ENCODE peak calls at places on chromosomes 7 and 10, in seven cellular contexts. G is mesendoderm, S is H1, J is H9, Z is IMR-90, N is trophoblast cell, K is mesenchymal stem cell. A is an unnamed sample.

GRCh38 chr7:100132697-100133137 is 6.0 kb downstream of the MBLAC1 start:
- DNase-seq in G (peak), S (no peak), J (peak), Z (peak), N (peak), K (peak), A (no peak)

GRCh38 chr7:30846378-30846777 is 65.3 kb upstream of the AQP1 start:
- DNase-seq in G (no peak), S (no peak), J (no peak), Z (no peak), N (no peak), K (no peak), A (no peak)

GRCh38 chr10:95395947-95396449 is 105.2 kb upstream of the PDLIM1 start:
- DNase-seq in G (no peak), S (no peak), J (no peak), Z (no peak), N (no peak), K (no peak), A (no peak)

GRCh38 chr10:132674311-132674710 is 111.6 kb downstream of the NKX6-2 start:
- DNase-seq in G (no peak), S (no peak), J (peak), Z (no peak), N (no peak), K (no peak), A (no peak)

GRCh38 chr7:27501001-27501400 is 161.7 kb downstream of the HIBADH start:
- DNase-seq in G (peak), S (no peak), J (no peak), Z (no peak), N (no peak), K (no peak), A (no peak)

GRCh38 chr10:19964625-19965024 is 148.4 kb downstream of the PLXDC2 start:
- DNase-seq in G (peak), S (no peak), J (no peak), Z (no peak), N (no peak), K (no peak), A (no peak)

GRCh38 chr10:79155301-79156081 is 86.7 kb downstream of the ZMIZ1 start:
- DNase-seq in G (peak), S (no peak), J (no peak), Z (peak), N (no peak), K (peak), A (no peak)

GRCh38 chr10:95458014-95458413 is 103.2 kb downstream of the SORBS1 start:
- DNase-seq in G (no peak), S (no peak), J (no peak), Z (no peak), N (no peak), K (no peak), A (no peak)

GRCh38 chr10:33473688-33474087 is 139.2 kb upstream of the NRP1 start:
- DNase-seq in G (no peak), S (no peak), J (no peak), Z (no peak), N (no peak), K (no peak), A (no peak)

GRCh38 chr7:22016547-22016946 is 70.8 kb upstream of the CDCA7L start:
- DNase-seq in G (no peak), S (no peak), J (no peak), Z (no peak), N (no peak), K (no peak), A (no peak)

GRCh38 chr10:13956826-13957225 is 370.1 kb downstream of the PRPF18 start:
- DNase-seq in G (peak), S (no peak), J (no peak), Z (peak), N (peak), K (peak), A (no peak)

GRCh38 chr7:29926761-29927160 is 62.8 kb downstream of the SCRN1 start:
- DNase-seq in G (no peak), S (no peak), J (no peak), Z (no peak), N (no peak), K (no peak), A (no peak)

GRCh38 chr7:55370001-55370400 is 4.9 kb downstream of the LANCL2 start:
- DNase-seq in G (no peak), S (no peak), J (no peak), Z (peak), N (no peak), K (peak), A (no peak)

GRCh38 chr10:119243967-119244366 is 36.6 kb downstream of the GRK5 start:
- DNase-seq in G (no peak), S (no peak), J (no peak), Z (no peak), N (no peak), K (no peak), A (no peak)

GRCh38 chr7:111595780-111596179 is 33.5 kb upstream of the IMMP2L start:
- DNase-seq in G (no peak), S (no peak), J (no peak), Z (no peak), N (no peak), K (no peak), A (no peak)

GRCh38 chr10:95177429-95177828 is 16.6 kb upstream of the ACSM6 start:
- DNase-seq in G (no peak), S (no peak), J (no peak), Z (no peak), N (no peak), K (no peak), A (no peak)

GRCh38 chr7:152050547-152050971 is 25.1 kb downstream of the GALNT11 start:
- DNase-seq in G (peak), S (no peak), J (no peak), Z (peak), N (no peak), K (no peak), A (no peak)

GRCh38 chr7:78315119-78315518 is 516.5 kb downstream of the PHTF2 start:
- DNase-seq in G (no peak), S (no peak), J (no peak), Z (no peak), N (no peak), K (no peak), A (no peak)

GRCh38 chr10:79346388-79347225 is 662 bp upstream of the PPIF start:
- DNase-seq in G (peak), S (no peak), J (peak), Z (no peak), N (no peak), K (no peak), A (no peak)

GRCh38 chr10:133097961-133098360 is 10.2 kb downstream of the ADGRA1 start:
- DNase-seq in G (no peak), S (no peak), J (no peak), Z (no peak), N (no peak), K (no peak), A (no peak)

GRCh38 chr10:72274730-72275350 is 1.1 kb downstream of the DDIT4 start:
- DNase-seq in G (peak), S (no peak), J (peak), Z (peak), N (no peak), K (peak), A (no peak)

GRCh38 chr10:25393621-25394020 is 218.8 kb downstream of the GPR158 start:
- DNase-seq in G (no peak), S (no peak), J (no peak), Z (no peak), N (peak), K (no peak), A (no peak)

GRCh38 chr10:78856421-78856820 is 212.3 kb upstream of the ZMIZ1 start:
- DNase-seq in G (no peak), S (no peak), J (no peak), Z (no peak), N (no peak), K (peak), A (no peak)

GRCh38 chr10:17516376-17516775 is 62.0 kb upstream of the ST8SIA6 start:
- DNase-seq in G (no peak), S (no peak), J (no peak), Z (peak), N (peak), K (peak), A (no peak)

GRCh38 chr10:26214538-26215461 is 1.8 kb upstream of the GAD2 start:
- DNase-seq in G (peak), S (no peak), J (peak), Z (no peak), N (no peak), K (no peak), A (no peak)

GRCh38 chr7:16774986-16775385 is 21.4 kb downstream of the TSPAN13 start:
- DNase-seq in G (no peak), S (no peak), J (no peak), Z (no peak), N (no peak), K (no peak), A (no peak)

GRCh38 chr7:3464900-3465622 is 164.0 kb downstream of the SDK1 start:
- DNase-seq in G (no peak), S (no peak), J (no peak), Z (no peak), N (no peak), K (no peak), A (no peak)

GRCh38 chr7:139709460-139709859 is 68.3 kb downstream of the HIPK2 start:
- DNase-seq in G (no peak), S (no peak), J (no peak), Z (peak), N (no peak), K (peak), A (no peak)

GRCh38 chr7:14385074-14385473 is 395.6 kb upstream of the ETV1 start:
- DNase-seq in G (no peak), S (no peak), J (no peak), Z (peak), N (no peak), K (no peak), A (no peak)

GRCh38 chr7:47485640-47486435 is 96.1 kb downstream of the TNS3 start:
- DNase-seq in G (no peak), S (no peak), J (no peak), Z (peak), N (no peak), K (peak), A (no peak)
- H3K23ac ChIP-seq in G (no peak), S (no peak), J (no peak), Z (peak), N (peak), K (no peak), A (peak)

GRCh38 chr10:124165827-124166226 is 72.4 kb upstream of the CHST15 start:
- DNase-seq in G (no peak), S (no peak), J (no peak), Z (no peak), N (no peak), K (no peak), A (no peak)

GRCh38 chr10:124166431-124167125 is 73.2 kb upstream of the CHST15 start:
- DNase-seq in G (no peak), S (no peak), J (no peak), Z (no peak), N (no peak), K (no peak), A (no peak)

GRCh38 chr10:124171561-124171960 is 78.2 kb upstream of the CHST15 start:
- DNase-seq in G (no peak), S (no peak), J (no peak), Z (no peak), N (no peak), K (no peak), A (no peak)

GRCh38 chr10:124168991-124169826 is 75.8 kb upstream of the CHST15 start:
- DNase-seq in G (no peak), S (no peak), J (peak), Z (no peak), N (no peak), K (no peak), A (no peak)

DNA sequence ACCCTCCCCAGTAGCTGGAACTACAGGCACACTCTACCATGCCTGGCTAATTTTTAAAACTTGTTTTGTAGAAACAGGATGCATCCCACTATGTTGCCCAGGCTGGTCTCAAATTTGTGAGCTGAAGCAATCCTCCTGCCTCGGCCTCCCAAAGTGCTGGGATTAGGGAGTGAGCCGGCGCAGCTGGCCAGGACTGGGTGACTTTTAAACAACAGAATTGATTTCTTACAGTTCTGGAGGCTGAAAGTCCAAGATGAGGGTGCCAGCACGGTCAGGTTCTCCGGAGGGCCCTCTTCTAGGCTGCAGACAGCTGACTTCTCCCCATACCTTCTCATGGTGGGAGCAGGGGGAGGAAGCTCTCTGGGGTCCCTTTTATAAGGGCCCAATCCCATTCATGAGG is 75.2 kb upstream of the CHST15 start:
- DNase-seq in G (no peak), S (no peak), J (no peak), Z (no peak), N (no peak), K (no peak), A (no peak)
- H3K23ac ChIP-seq in G (no peak), S (no peak), J (no peak), Z (no peak), N (no peak), K (no peak), A (no peak)

DNA sequence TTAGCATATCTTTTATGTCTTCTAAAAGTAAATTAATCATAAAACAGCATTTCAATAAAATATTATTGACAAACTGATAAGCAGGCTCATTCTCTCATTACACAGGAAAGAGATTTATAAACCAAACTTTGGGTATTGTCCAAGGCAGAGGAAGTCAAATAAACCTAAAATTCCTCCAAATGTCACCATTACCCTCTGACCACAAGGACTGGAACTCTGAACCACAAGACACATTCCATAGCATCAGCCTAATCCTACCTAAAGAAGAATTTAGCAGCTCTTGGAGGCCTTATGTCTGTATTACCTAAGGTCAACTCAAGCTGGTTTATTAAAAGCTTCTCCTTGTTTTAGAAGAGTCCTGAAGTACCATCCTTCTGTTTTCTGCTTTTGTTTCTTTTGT is 82.4 kb upstream of the SLC13A1 start:
- DNase-seq in G (peak), S (no peak), J (no peak), Z (no peak), N (no peak), K (peak), A (no peak)
- H3K23ac ChIP-seq in G (no peak), S (no peak), J (no peak), Z (no peak), N (no peak), K (no peak), A (no peak)

DNA sequence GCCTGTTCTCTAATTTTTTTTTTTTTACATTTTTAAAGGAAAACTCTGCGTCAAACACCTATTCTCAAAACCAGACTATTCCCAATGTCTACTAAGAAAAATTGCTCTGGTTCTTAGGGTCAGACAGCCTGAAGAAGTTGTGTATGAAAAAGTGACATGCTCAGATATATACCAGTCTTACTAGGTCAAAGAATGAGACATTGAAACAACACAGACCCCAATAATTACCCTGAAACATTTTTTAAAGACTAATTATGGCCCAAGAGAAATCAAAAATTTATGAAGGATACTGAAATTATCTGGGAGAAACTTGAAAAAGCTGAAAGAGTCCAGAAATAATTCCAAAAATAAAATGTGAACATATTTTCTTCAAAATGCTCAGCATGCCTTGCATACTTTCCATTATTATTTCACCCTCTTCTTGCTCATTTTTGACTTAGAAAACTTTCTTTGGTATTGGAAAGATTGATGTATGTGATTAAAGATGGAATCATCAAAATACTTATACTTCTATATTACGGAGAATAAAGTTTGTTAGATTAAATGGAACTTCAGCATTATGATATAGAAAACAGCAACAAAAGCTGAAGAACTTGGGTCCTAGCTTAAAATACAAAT is 198.9 kb upstream of the CCDC6 start:
- DNase-seq in G (no peak), S (no peak), J (no peak), Z (no peak), N (peak), K (no peak), A (no peak)
- H3K23ac ChIP-seq in G (no peak), S (no peak), J (no peak), Z (no peak), N (no peak), K (no peak), A (no peak)

GRCh38 chr7:157468221-157469111 is 131.7 kb downstream of the DNAJB6 start:
- DNase-seq in G (no peak), S (no peak), J (peak), Z (no peak), N (no peak), K (no peak), A (no peak)
- H3K23ac ChIP-seq in G (no peak), S (no peak), J (no peak), Z (no peak), N (no peak), K (no peak), A (peak)

DNA sequence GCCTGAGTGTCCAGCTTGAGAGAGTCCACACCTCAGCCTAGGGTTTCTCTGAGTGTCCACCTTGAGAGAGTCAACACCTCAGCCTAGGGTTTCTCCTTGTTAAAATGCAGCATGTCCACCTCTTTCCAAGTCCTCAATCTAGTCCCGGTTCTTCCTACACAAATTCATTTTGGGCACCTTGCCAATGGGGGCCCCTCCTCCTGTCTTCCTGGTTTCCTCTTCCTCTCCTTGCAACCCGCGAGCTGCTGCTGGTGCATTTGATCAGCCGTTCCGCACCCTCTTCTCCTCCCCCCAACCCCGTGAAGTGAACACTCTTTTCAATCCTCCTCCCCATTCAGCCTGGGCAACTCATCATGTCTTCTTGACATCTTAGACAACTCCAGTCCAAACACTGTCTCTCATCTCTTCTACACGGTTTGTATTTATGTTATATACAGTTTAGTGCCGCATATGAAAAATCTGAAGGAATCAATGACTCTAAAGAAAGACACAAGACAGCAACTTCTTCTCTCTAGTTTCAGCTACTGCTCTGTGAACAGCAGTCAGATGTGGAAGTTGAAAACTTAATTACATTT is 178.3 kb upstream of the PITRM1 start:
- DNase-seq in G (no peak), S (no peak), J (no peak), Z (no peak), N (no peak), K (no peak), A (no peak)
- H3K23ac ChIP-seq in G (no peak), S (no peak), J (no peak), Z (no peak), N (no peak), K (no peak), A (no peak)

DNA sequence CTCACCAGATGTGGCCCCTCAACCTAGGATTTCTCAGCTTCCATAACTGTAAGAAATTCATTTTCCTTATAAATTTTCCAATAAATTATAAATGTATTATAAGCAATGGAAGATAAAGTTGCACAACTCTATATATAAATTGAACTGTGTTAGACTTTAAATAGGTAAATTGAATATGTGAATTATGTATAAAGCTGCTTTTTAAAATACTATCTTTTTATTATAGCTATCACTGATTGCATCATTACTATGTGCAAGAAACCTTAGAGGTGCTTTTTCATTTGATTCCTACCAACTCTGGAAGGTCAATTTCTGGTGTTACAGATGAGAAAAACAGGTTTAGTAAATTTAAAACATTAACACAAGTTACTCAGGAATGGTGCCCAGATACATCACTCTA is 8.4 kb downstream of the MTERF1 start:
- DNase-seq in G (no peak), S (no peak), J (no peak), Z (no peak), N (no peak), K (no peak), A (no peak)
- H3K23ac ChIP-seq in G (no peak), S (no peak), J (no peak), Z (no peak), N (no peak), K (no peak), A (no peak)

A was measured in neuronal stem cell.